ENCODE peak calls at places on chromosomes 2 and 18, in five cellular contexts. One of them, this sample, is unnamed.

GRCh38 chr18:72768681-72769229 is 99.0 kb downstream of the NETO1 start:
- DNase-seq in cardiac fibroblast: no peak
- DNase-seq in fibroblast of mammary gland: no peak
- DNase-seq in left ventricle myocardium inferior: no peak
- DNase-seq in brain microvascular endothelial cell: no peak
- DNase-seq in this sample: no peak

GRCh38 chr2:23069935-23070334 is 315.0 kb upstream of the KLHL29 start:
- DNase-seq in brain microvascular endothelial cell: no peak
- DNase-seq in left ventricle myocardium inferior: no peak
- DNase-seq in fibroblast of mammary gland: no peak
- DNase-seq in cardiac fibroblast: no peak
- DNase-seq in this sample: no peak

GRCh38 chr18:30328839-30329238 is 713.7 kb downstream of the DSC3 start:
- DNase-seq in brain microvascular endothelial cell: no peak
- DNase-seq in cardiac fibroblast: no peak
- DNase-seq in left ventricle myocardium inferior: no peak
- DNase-seq in fibroblast of mammary gland: no peak
- DNase-seq in this sample: no peak

GRCh38 chr2:45990131-45990530 is 307.1 kb upstream of the EPAS1 start:
- DNase-seq in fibroblast of mammary gland: no peak
- DNase-seq in cardiac fibroblast: no peak
- DNase-seq in left ventricle myocardium inferior: no peak
- DNase-seq in brain microvascular endothelial cell: no peak
- DNase-seq in this sample: no peak

GRCh38 chr2:174699993-174700766 is 64.1 kb downstream of the CHRNA1 start:
- DNase-seq in brain microvascular endothelial cell: no peak
- DNase-seq in fibroblast of mammary gland: peak; percentile 63
- DNase-seq in left ventricle myocardium inferior: no peak
- DNase-seq in cardiac fibroblast: peak; percentile 76
- DNase-seq in this sample: no peak

GRCh38 chr2:111617299-111617803 is 266.6 kb downstream of the ANAPC1 start:
- DNase-seq in fibroblast of mammary gland: no peak
- DNase-seq in cardiac fibroblast: peak; percentile 52
- DNase-seq in left ventricle myocardium inferior: no peak
- DNase-seq in brain microvascular endothelial cell: no peak
- DNase-seq in this sample: no peak

GRCh38 chr18:49747876-49748275 is 65.5 kb downstream of the ACAA2 start:
- DNase-seq in fibroblast of mammary gland: no peak
- DNase-seq in cardiac fibroblast: peak; percentile 57
- DNase-seq in brain microvascular endothelial cell: no peak
- DNase-seq in left ventricle myocardium inferior: no peak
- DNase-seq in this sample: peak; percentile 17

GRCh38 chr2:204869142-204869823 is 324.0 kb downstream of the PARD3B start:
- DNase-seq in left ventricle myocardium inferior: no peak
- DNase-seq in brain microvascular endothelial cell: peak; percentile 10
- DNase-seq in cardiac fibroblast: peak; percentile 43
- DNase-seq in fibroblast of mammary gland: peak; percentile 40
- DNase-seq in this sample: no peak

GRCh38 chr18:79603321-79604204 is 76.0 kb upstream of the CTDP1 start:
- DNase-seq in brain microvascular endothelial cell: no peak
- DNase-seq in left ventricle myocardium inferior: peak; percentile 11
- DNase-seq in fibroblast of mammary gland: no peak
- DNase-seq in cardiac fibroblast: no peak
- DNase-seq in this sample: no peak

GRCh38 chr18:47109720-47110119 is 40.6 kb downstream of the HDHD2 start:
- DNase-seq in brain microvascular endothelial cell: no peak
- DNase-seq in left ventricle myocardium inferior: no peak
- DNase-seq in cardiac fibroblast: no peak
- DNase-seq in fibroblast of mammary gland: no peak
- DNase-seq in this sample: no peak

GRCh38 chr18:9952633-9953416 is 39.0 kb downstream of the VAPA start:
- DNase-seq in fibroblast of mammary gland: peak; percentile 52
- DNase-seq in left ventricle myocardium inferior: no peak
- DNase-seq in cardiac fibroblast: no peak
- DNase-seq in brain microvascular endothelial cell: peak; percentile 51
- DNase-seq in this sample: no peak

GRCh38 chr2:36663851-36664715 is 32.4 kb upstream of the VIT start:
- DNase-seq in cardiac fibroblast: peak; percentile 90
- DNase-seq in brain microvascular endothelial cell: peak; percentile 37
- DNase-seq in left ventricle myocardium inferior: no peak
- DNase-seq in fibroblast of mammary gland: peak; percentile 85
- DNase-seq in this sample: peak; percentile 41

GRCh38 chr2:173550143-173550542 is 195.5 kb downstream of the CDCA7 start:
- DNase-seq in brain microvascular endothelial cell: peak; percentile 75
- DNase-seq in fibroblast of mammary gland: peak; percentile 86
- DNase-seq in left ventricle myocardium inferior: no peak
- DNase-seq in cardiac fibroblast: peak; percentile 78
- DNase-seq in this sample: peak; percentile 84

GRCh38 chr2:160251566-160251965 is 51.5 kb upstream of the ITGB6 start:
- DNase-seq in fibroblast of mammary gland: no peak
- DNase-seq in brain microvascular endothelial cell: no peak
- DNase-seq in left ventricle myocardium inferior: peak; percentile 60
- DNase-seq in cardiac fibroblast: no peak
- DNase-seq in this sample: no peak

GRCh38 chr2:215436705-215437570 is 1.1 kb upstream of the FN1 start:
- DNase-seq in fibroblast of mammary gland: peak; percentile 55
- DNase-seq in left ventricle myocardium inferior: no peak
- DNase-seq in cardiac fibroblast: peak; percentile 72
- DNase-seq in brain microvascular endothelial cell: peak; percentile 48
- DNase-seq in this sample: no peak

GRCh38 chr2:149650006-149650405 is 62.4 kb upstream of the MMADHC start:
- DNase-seq in cardiac fibroblast: peak; percentile 56
- DNase-seq in left ventricle myocardium inferior: no peak
- DNase-seq in fibroblast of mammary gland: peak; percentile 58
- DNase-seq in brain microvascular endothelial cell: peak; percentile 79
- DNase-seq in this sample: no peak

GRCh38 chr2:164090533-164090932 is 354.7 kb upstream of the FIGN start:
- DNase-seq in brain microvascular endothelial cell: no peak
- DNase-seq in cardiac fibroblast: no peak
- DNase-seq in left ventricle myocardium inferior: no peak
- DNase-seq in fibroblast of mammary gland: no peak
- DNase-seq in this sample: no peak

GRCh38 chr2:28904295-28904694 is 9.8 kb downstream of the WDR43 start:
- DNase-seq in brain microvascular endothelial cell: no peak
- DNase-seq in left ventricle myocardium inferior: no peak
- DNase-seq in fibroblast of mammary gland: peak; percentile 35
- DNase-seq in cardiac fibroblast: peak; percentile 61
- DNase-seq in this sample: no peak

GRCh38 chr2:201049455-201049854 is 22.0 kb downstream of the HYCC2 start:
- DNase-seq in left ventricle myocardium inferior: no peak
- DNase-seq in cardiac fibroblast: no peak
- DNase-seq in fibroblast of mammary gland: no peak
- DNase-seq in brain microvascular endothelial cell: no peak
- DNase-seq in this sample: no peak

GRCh38 chr18:9380101-9380500 is 45.5 kb downstream of the TWSG1 start:
- DNase-seq in left ventricle myocardium inferior: no peak
- DNase-seq in brain microvascular endothelial cell: no peak
- DNase-seq in fibroblast of mammary gland: peak; percentile 68
- DNase-seq in cardiac fibroblast: no peak
- DNase-seq in this sample: peak; percentile 51

GRCh38 chr18:36297419-36298112 is at the start of gene FHOD3:
- DNase-seq in brain microvascular endothelial cell: no peak
- DNase-seq in left ventricle myocardium inferior: peak; percentile 69
- DNase-seq in cardiac fibroblast: peak; percentile 55
- DNase-seq in fibroblast of mammary gland: peak; percentile 38
- DNase-seq in this sample: no peak

GRCh38 chr2:158914731-158915130 is 53.7 kb upstream of the TANC1 start:
- DNase-seq in cardiac fibroblast: peak; percentile 81
- DNase-seq in fibroblast of mammary gland: peak; percentile 81
- DNase-seq in brain microvascular endothelial cell: peak; percentile 41
- DNase-seq in left ventricle myocardium inferior: no peak
- DNase-seq in this sample: no peak

GRCh38 chr2:69012310-69013122 is 463 bp upstream of the ANTXR1 start:
- DNase-seq in cardiac fibroblast: peak; percentile 83
- DNase-seq in brain microvascular endothelial cell: peak; percentile 56
- DNase-seq in left ventricle myocardium inferior: peak; percentile 72
- DNase-seq in fibroblast of mammary gland: peak; percentile 43
- DNase-seq in this sample: no peak

GRCh38 chr2:167844714-167845530 is 402.5 kb downstream of the STK39 start:
- DNase-seq in left ventricle myocardium inferior: no peak
- DNase-seq in brain microvascular endothelial cell: no peak
- DNase-seq in cardiac fibroblast: no peak
- DNase-seq in fibroblast of mammary gland: no peak
- DNase-seq in this sample: no peak

GRCh38 chr2:179927041-179927440 is 65.6 kb upstream of the ZNF385B start:
- DNase-seq in brain microvascular endothelial cell: no peak
- DNase-seq in left ventricle myocardium inferior: no peak
- DNase-seq in fibroblast of mammary gland: no peak
- DNase-seq in cardiac fibroblast: no peak
- DNase-seq in this sample: no peak

GRCh38 chr2:179932786-179933185 is 71.4 kb upstream of the ZNF385B start:
- DNase-seq in fibroblast of mammary gland: peak; percentile 40
- DNase-seq in cardiac fibroblast: no peak
- DNase-seq in brain microvascular endothelial cell: no peak
- DNase-seq in left ventricle myocardium inferior: peak; percentile 45
- DNase-seq in this sample: no peak

GRCh38 chr2:179936654-179937053 is 70.4 kb downstream of the CWC22 start:
- DNase-seq in brain microvascular endothelial cell: no peak
- DNase-seq in fibroblast of mammary gland: peak; percentile 37
- DNase-seq in cardiac fibroblast: peak; percentile 46
- DNase-seq in left ventricle myocardium inferior: no peak
- DNase-seq in this sample: no peak

GRCh38 chr2:179925713-179926112 is 64.3 kb upstream of the ZNF385B start:
- DNase-seq in fibroblast of mammary gland: no peak
- DNase-seq in brain microvascular endothelial cell: no peak
- DNase-seq in left ventricle myocardium inferior: no peak
- DNase-seq in cardiac fibroblast: no peak
- DNase-seq in this sample: no peak

DNA sequence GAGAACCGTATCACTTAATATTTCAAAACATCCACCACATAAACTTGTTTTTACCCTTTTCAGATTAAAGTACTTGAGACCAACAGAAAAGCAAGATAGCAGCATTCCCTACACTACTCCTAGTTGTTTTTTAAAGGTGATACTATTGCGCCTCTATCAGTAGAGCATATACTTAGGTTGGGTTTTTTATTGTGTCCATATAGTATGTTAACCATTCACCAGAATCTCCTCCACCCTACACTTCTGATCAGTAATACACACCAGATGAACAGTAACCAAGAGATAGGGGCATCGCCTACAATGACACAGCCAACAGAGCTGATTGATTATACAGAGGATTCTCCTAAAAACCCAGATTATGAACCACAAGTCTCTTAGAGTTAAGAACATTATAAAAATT is 70.1 kb upstream of the ZNF385B start:
- DNase-seq in fibroblast of mammary gland: no peak
- DNase-seq in cardiac fibroblast: no peak
- DNase-seq in brain microvascular endothelial cell: no peak
- DNase-seq in left ventricle myocardium inferior: no peak
- DNase-seq in this sample: no peak
- H3K4me3 ChIP-seq in fibroblast of mammary gland: no peak overlapping the region
- H3K4me3 ChIP-seq in cardiac fibroblast: no peak overlapping the region
- H3K4me3 ChIP-seq in brain microvascular endothelial cell: no peak overlapping the region
- H3K4me3 ChIP-seq in left ventricle myocardium inferior: no peak overlapping the region
- H3K4me3 ChIP-seq in this sample: no peak overlapping the region

DNA sequence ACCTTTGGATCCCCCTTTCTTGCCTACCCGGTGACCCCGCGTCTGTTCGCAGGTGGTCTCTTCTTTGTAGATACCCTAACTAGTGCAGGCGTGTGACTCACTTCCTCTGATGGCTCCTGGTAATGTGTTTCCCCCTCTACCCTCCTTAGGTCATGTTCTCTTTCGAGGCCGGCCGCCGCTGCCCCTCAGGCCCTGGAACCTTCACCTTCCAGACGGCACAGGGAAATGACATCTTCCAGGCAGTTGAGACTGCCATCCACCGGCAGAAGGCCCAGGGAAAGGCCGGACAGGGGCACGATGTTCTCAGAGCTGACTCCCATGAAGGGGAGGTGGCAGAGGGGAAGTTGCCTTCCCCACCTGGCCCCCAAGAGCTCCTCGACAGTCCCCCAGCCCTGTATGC is 1.6 kb downstream of the DOK1 start:
- DNase-seq in brain microvascular endothelial cell: no peak
- DNase-seq in cardiac fibroblast: no peak
- DNase-seq in left ventricle myocardium inferior: no peak
- DNase-seq in fibroblast of mammary gland: no peak
- DNase-seq in this sample: no peak
- H3K4me3 ChIP-seq in brain microvascular endothelial cell: no peak overlapping the region
- H3K4me3 ChIP-seq in cardiac fibroblast: peak overlapping the region; percentile 95
- H3K4me3 ChIP-seq in left ventricle myocardium inferior: peak overlapping the region; percentile 78
- H3K4me3 ChIP-seq in fibroblast of mammary gland: no peak overlapping the region
- H3K4me3 ChIP-seq in this sample: no peak overlapping the region

DNA sequence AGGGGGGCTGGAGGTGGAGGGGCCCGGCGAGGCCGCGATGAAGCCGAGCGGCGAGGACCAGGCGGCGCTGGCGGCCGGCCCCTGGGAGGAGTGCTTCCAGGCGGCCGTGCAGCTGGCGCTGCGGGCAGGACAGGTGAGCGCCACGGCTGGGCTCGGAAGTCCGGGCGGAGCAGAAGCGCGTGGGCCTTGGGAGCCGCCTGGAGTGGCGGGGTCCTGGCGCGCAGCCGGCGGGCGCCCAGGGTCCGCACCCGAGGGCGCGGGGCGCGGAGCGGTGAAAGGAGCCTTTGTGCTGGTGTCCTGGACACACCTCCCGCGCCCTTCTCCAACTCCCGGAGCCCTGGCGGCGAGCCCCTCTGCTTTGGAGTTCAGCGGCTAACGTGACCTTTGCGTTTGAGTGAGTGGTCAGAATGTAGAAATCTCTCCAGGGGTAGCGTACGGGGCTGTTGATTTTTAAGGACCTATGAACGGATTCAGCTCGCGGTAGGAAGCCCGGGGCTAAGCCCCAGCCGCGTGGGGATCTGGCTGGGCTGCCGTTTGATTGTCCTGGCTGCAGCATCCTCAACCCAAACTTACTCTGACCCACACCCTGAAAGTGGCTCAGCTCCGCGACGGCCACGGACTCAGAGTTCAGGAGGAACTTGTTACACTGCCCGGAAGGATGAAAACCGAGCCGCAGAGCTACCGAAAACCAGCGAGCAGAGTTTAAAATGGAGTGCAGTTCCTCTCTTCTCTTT is 493 bp downstream of the IMPA2 start:
- DNase-seq in fibroblast of mammary gland: peak; percentile 25
- DNase-seq in brain microvascular endothelial cell: no peak
- DNase-seq in left ventricle myocardium inferior: peak; percentile 44
- DNase-seq in cardiac fibroblast: peak; percentile 28
- DNase-seq in this sample: no peak
- H3K4me3 ChIP-seq in fibroblast of mammary gland: peak overlapping the region; percentile 54
- H3K4me3 ChIP-seq in brain microvascular endothelial cell: peak overlapping the region; percentile 61
- H3K4me3 ChIP-seq in left ventricle myocardium inferior: peak overlapping the region; percentile 97
- H3K4me3 ChIP-seq in cardiac fibroblast: peak overlapping the region; percentile 62
- H3K4me3 ChIP-seq in this sample: peak overlapping the region; percentile 82

DNA sequence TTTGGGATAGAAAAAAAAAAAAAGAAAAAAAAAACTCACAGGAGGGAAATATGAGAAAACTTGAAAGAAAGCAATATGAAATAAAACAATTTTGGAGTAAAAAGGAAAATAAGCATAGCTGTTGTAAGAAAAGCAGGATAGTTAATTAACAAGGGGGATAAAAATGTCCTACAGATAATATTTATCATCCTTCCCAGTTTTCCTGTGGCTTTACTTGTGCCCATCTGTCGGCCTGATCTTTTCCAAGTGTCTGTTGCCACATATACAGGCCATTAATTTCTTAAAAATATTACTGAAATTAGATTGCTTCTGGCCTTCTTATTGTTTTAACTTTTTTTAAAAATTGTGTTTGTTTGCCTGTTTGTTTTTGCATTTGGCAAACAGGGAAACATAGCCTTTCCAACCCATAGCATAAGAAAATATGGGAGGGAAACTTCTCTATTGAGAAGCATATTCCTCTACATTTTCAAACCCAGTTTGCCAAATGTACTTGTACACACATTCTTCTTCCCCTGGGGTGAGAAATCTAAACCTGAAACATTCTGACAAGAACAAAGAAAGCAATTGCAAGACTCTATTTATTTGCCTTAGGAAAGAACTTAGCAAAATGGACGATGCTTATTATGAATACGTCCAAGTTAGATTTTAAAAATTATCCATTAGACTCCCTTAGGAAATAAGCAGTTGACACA is 272.3 kb downstream of the CDH20 start:
- DNase-seq in brain microvascular endothelial cell: no peak
- DNase-seq in fibroblast of mammary gland: no peak
- DNase-seq in left ventricle myocardium inferior: no peak
- DNase-seq in cardiac fibroblast: peak; percentile 29
- DNase-seq in this sample: no peak
- H3K4me3 ChIP-seq in brain microvascular endothelial cell: peak overlapping the region; percentile 61
- H3K4me3 ChIP-seq in fibroblast of mammary gland: peak overlapping the region; percentile 48
- H3K4me3 ChIP-seq in left ventricle myocardium inferior: peak overlapping the region; percentile 60
- H3K4me3 ChIP-seq in cardiac fibroblast: peak overlapping the region; percentile 54
- H3K4me3 ChIP-seq in this sample: peak overlapping the region; percentile 33